ENCODE peak calls at places on chromosomes 7 and 10, in ten cellular contexts. Z is hypothalamus; L is CD4-positive, alpha-beta memory T cell; U is NCI-H748 treated with DMSO at 0.1 percent for 48 hours; A is NCI-H1930; S is RWPE1; Y is activated CD8-positive, alpha-beta T cell treated with anti-CD3 and anti-CD28 coated beads for 36 hours; K is transverse colon; B is astrocyte of the hippocampus; N is activated gamma-delta T cell treated with Interleukin-2 at 50 U/mL for 16 hours. G is an unnamed sample.

GRCh38 chr10:7408494-7409044 is 2.3 kb downstream of the SFMBT2 start:
- DNase-seq in Z (peak), L (peak), U (no peak), A (no peak), S (peak), Y (peak), K (peak), B (peak), N (peak), G (no peak)

GRCh38 chr7:63521-64021 is 128.8 kb upstream of the FAM20C start:
- DNase-seq in Z (no peak), L (no peak), U (no peak), A (no peak), S (no peak), Y (no peak), K (no peak), B (no peak), N (no peak), G (no peak)

GRCh38 chr7:143505845-143506244 is 28.2 kb downstream of the TAS2R41 start:
- DNase-seq in Z (no peak), L (no peak), U (no peak), A (no peak), S (no peak), Y (peak), K (no peak), B (no peak), N (no peak), G (no peak)

GRCh38 chr10:130396044-130396443 is 259.9 kb downstream of the GLRX3 start:
- DNase-seq in Z (no peak), L (no peak), U (no peak), A (no peak), S (no peak), Y (no peak), K (no peak), B (no peak), N (no peak), G (no peak)

GRCh38 chr7:1809601-1810258 is 139.7 kb downstream of the ELFN1 start:
- DNase-seq in Z (no peak), L (no peak), U (no peak), A (no peak), S (no peak), Y (no peak), K (no peak), B (no peak), N (no peak), G (no peak)

GRCh38 chr7:141028767-141029166 is 14.0 kb upstream of the MRPS33 start:
- DNase-seq in Z (no peak), L (no peak), U (no peak), A (no peak), S (no peak), Y (no peak), K (no peak), B (no peak), N (no peak), G (no peak)

GRCh38 chr7:158016171-158017087 is 571.2 kb downstream of the PTPRN2 start:
- DNase-seq in Z (no peak), L (no peak), U (peak), A (no peak), S (no peak), Y (no peak), K (no peak), B (peak), N (no peak), G (no peak)

GRCh38 chr7:36036590-36036989 is 116.5 kb upstream of the EEPD1 start:
- DNase-seq in Z (no peak), L (no peak), U (no peak), A (no peak), S (no peak), Y (no peak), K (no peak), B (peak), N (no peak), G (no peak)

GRCh38 chr10:42769653-42770052 is 12.9 kb upstream of the BMS1 start:
- DNase-seq in Z (no peak), L (no peak), U (no peak), A (no peak), S (no peak), Y (no peak), K (peak), B (no peak), N (no peak), G (no peak)

GRCh38 chr10:79127151-79127961 is 58.6 kb downstream of the ZMIZ1 start:
- DNase-seq in Z (no peak), L (no peak), U (no peak), A (no peak), S (peak), Y (no peak), K (peak), B (peak), N (no peak), G (no peak)

GRCh38 chr7:139823855-139824670 is 5.0 kb upstream of the TBXAS1 start:
- DNase-seq in Z (no peak), L (no peak), U (no peak), A (no peak), S (no peak), Y (no peak), K (no peak), B (no peak), N (no peak), G (no peak)

GRCh38 chr7:90297118-90297517 is 24.0 kb downstream of the FAM237B start:
- DNase-seq in Z (no peak), L (no peak), U (no peak), A (no peak), S (no peak), Y (no peak), K (no peak), B (no peak), N (no peak), G (no peak)

GRCh38 chr10:114885430-114885829 is 52.6 kb upstream of the TRUB1 start:
- DNase-seq in Z (no peak), L (no peak), U (no peak), A (no peak), S (no peak), Y (no peak), K (no peak), B (no peak), N (no peak), G (no peak)

GRCh38 chr10:57113545-57113944 is 752.5 kb upstream of the ZWINT start:
- DNase-seq in Z (no peak), L (no peak), U (no peak), A (no peak), S (no peak), Y (no peak), K (no peak), B (no peak), N (no peak), G (no peak)

GRCh38 chr10:110835841-110836240 is 35.9 kb upstream of the PDCD4 start:
- DNase-seq in Z (no peak), L (no peak), U (no peak), A (no peak), S (no peak), Y (no peak), K (no peak), B (no peak), N (no peak), G (no peak)

GRCh38 chr10:99235872-99236626 is 397 bp upstream of the HPSE2 start:
- DNase-seq in Z (no peak), L (no peak), U (no peak), A (no peak), S (no peak), Y (no peak), K (no peak), B (peak), N (no peak), G (no peak)

GRCh38 chr7:142477079-142477651 is 219.3 kb upstream of the PRSS58 start:
- DNase-seq in Z (no peak), L (no peak), U (no peak), A (no peak), S (no peak), Y (no peak), K (no peak), B (peak), N (no peak), G (no peak)

GRCh38 chr10:29897999-29898716 is 161.2 kb downstream of the JCAD start:
- DNase-seq in Z (no peak), L (no peak), U (no peak), A (no peak), S (no peak), Y (no peak), K (no peak), B (no peak), N (no peak), G (no peak)

GRCh38 chr10:113681533-113682470 is 2.1 kb downstream of the CASP7 start:
- DNase-seq in Z (no peak), L (peak), U (no peak), A (no peak), S (no peak), Y (peak), K (no peak), B (no peak), N (no peak), G (no peak)

GRCh38 chr10:94279835-94280709 is 82.7 kb downstream of the NOC3L start:
- DNase-seq in Z (peak), L (peak), U (peak), A (no peak), S (peak), Y (peak), K (peak), B (peak), N (peak), G (peak)

GRCh38 chr10:86348321-86349210 is 18.0 kb downstream of the GRID1 start:
- DNase-seq in Z (peak), L (no peak), U (no peak), A (no peak), S (no peak), Y (no peak), K (no peak), B (peak), N (no peak), G (no peak)

GRCh38 chr10:60917331-60918280 is 26.4 kb downstream of the RHOBTB1 start:
- DNase-seq in Z (no peak), L (no peak), U (no peak), A (no peak), S (no peak), Y (no peak), K (no peak), B (no peak), N (no peak), G (no peak)

GRCh38 chr10:71136036-71136690 is 76.2 kb upstream of the UNC5B start:
- DNase-seq in Z (no peak), L (no peak), U (no peak), A (no peak), S (no peak), Y (no peak), K (no peak), B (no peak), N (no peak), G (no peak)

GRCh38 chr10:111998728-111999127 is 184.8 kb downstream of the GPAM start:
- DNase-seq in Z (no peak), L (no peak), U (no peak), A (no peak), S (no peak), Y (no peak), K (no peak), B (no peak), N (no peak), G (no peak)

GRCh38 chr10:124675261-124675660 is 68.9 kb downstream of the FAM53B start:
- DNase-seq in Z (no peak), L (no peak), U (no peak), A (no peak), S (no peak), Y (no peak), K (no peak), B (no peak), N (no peak), G (no peak)

GRCh38 chr7:155840262-155840885 is 28.1 kb upstream of the SHH start:
- DNase-seq in Z (no peak), L (no peak), U (no peak), A (no peak), S (no peak), Y (no peak), K (no peak), B (no peak), N (no peak), G (no peak)

GRCh38 chr7:123836656-123837055 is 8.3 kb upstream of the HYAL4 start:
- DNase-seq in Z (no peak), L (no peak), U (no peak), A (no peak), S (no peak), Y (no peak), K (no peak), B (no peak), N (no peak), G (no peak)

GRCh38 chr7:116653646-116654045 is 18.4 kb upstream of the MET start:
- DNase-seq in Z (no peak), L (no peak), U (no peak), A (no peak), S (peak), Y (no peak), K (no peak), B (no peak), N (no peak), G (no peak)

GRCh38 chr10:122163182-122164027 is 107.7 kb upstream of the BTBD16 start:
- DNase-seq in Z (no peak), L (no peak), U (peak), A (peak), S (no peak), Y (peak), K (no peak), B (peak), N (no peak), G (no peak)

GRCh38 chr10:97713828-97714400 is 384 bp downstream of the MARVELD1 start:
- DNase-seq in Z (peak), L (peak), U (peak), A (peak), S (peak), Y (peak), K (peak), B (peak), N (peak), G (peak)

GRCh38 chr7:73827568-73828106 is 3.2 kb upstream of the CLDN4 start:
- DNase-seq in Z (no peak), L (no peak), U (peak), A (peak), S (no peak), Y (no peak), K (peak), B (peak), N (no peak), G (peak)

GRCh38 chr7:90251304-90251635 is 6.3 kb downstream of the CFAP69 start:
- DNase-seq in Z (no peak), L (no peak), U (no peak), A (no peak), S (no peak), Y (no peak), K (no peak), B (no peak), N (no peak), G (no peak)

GRCh38 chr10:51389415-51390342 is 309.7 kb downstream of the CSTF2T start:
- DNase-seq in Z (no peak), L (peak), U (no peak), A (no peak), S (peak), Y (peak), K (peak), B (peak), N (peak), G (no peak)

GRCh38 chr7:84202855-84203254 is 8.3 kb upstream of the SEMA3A start:
- DNase-seq in Z (no peak), L (no peak), U (no peak), A (no peak), S (no peak), Y (no peak), K (no peak), B (no peak), N (no peak), G (no peak)

GRCh38 chr7:140676303-140676702 is 3.6 kb downstream of the ADCK2 start:
- DNase-seq in Z (no peak), L (no peak), U (no peak), A (no peak), S (no peak), Y (no peak), K (no peak), B (no peak), N (no peak), G (no peak)

G was measured in NCI-H187.